ENCODE peak calls at places on chromosomes 5 and 9, in five cellular contexts. One of them, this sample, is unnamed.

GRCh38 chr9:133473743-133474142 is 5.2 kb downstream of the SLC2A6 start:
- DNase-seq in fibroblast of lung: no peak
- DNase-seq in neural progenitor cell: no peak
- DNase-seq in GM23248: no peak
- DNase-seq in mammary epithelial cell: no peak
- DNase-seq in this sample: no peak

GRCh38 chr5:76030343-76030742 is 52.8 kb upstream of the SV2C start:
- DNase-seq in GM23248: no peak
- DNase-seq in neural progenitor cell: no peak
- DNase-seq in mammary epithelial cell: no peak
- DNase-seq in fibroblast of lung: no peak
- DNase-seq in this sample: no peak

GRCh38 chr9:129612815-129613519 is 7.9 kb downstream of the C9orf50 start:
- DNase-seq in mammary epithelial cell: no peak
- DNase-seq in GM23248: no peak
- DNase-seq in fibroblast of lung: no peak
- DNase-seq in neural progenitor cell: no peak
- DNase-seq in this sample: no peak

GRCh38 chr5:179906795-179907569 is 715 bp downstream of the TBC1D9B start:
- DNase-seq in GM23248: peak
- DNase-seq in fibroblast of lung: peak
- DNase-seq in neural progenitor cell: peak
- DNase-seq in mammary epithelial cell: peak
- DNase-seq in this sample: no peak

GRCh38 chr9:120405134-120405533 is 174.8 kb downstream of the CDK5RAP2 start:
- DNase-seq in GM23248: no peak
- DNase-seq in fibroblast of lung: no peak
- DNase-seq in neural progenitor cell: no peak
- DNase-seq in mammary epithelial cell: no peak
- DNase-seq in this sample: no peak

GRCh38 chr9:92607773-92608172 is 62.2 kb downstream of the IPPK start:
- DNase-seq in GM23248: peak
- DNase-seq in mammary epithelial cell: no peak
- DNase-seq in neural progenitor cell: no peak
- DNase-seq in fibroblast of lung: peak
- DNase-seq in this sample: peak

GRCh38 chr9:128505414-128505765 is 871 bp downstream of the GLE1 start:
- DNase-seq in mammary epithelial cell: no peak
- DNase-seq in GM23248: peak
- DNase-seq in fibroblast of lung: peak
- DNase-seq in neural progenitor cell: no peak
- DNase-seq in this sample: peak

GRCh38 chr5:140988036-140988997 is 22.0 kb downstream of the PCDHAC2 start:
- DNase-seq in fibroblast of lung: no peak
- DNase-seq in GM23248: no peak
- DNase-seq in mammary epithelial cell: no peak
- DNase-seq in neural progenitor cell: no peak
- DNase-seq in this sample: no peak

GRCh38 chr9:87656485-87656884 is 69.4 kb upstream of the CTSL start:
- DNase-seq in fibroblast of lung: peak
- DNase-seq in mammary epithelial cell: no peak
- DNase-seq in GM23248: no peak
- DNase-seq in neural progenitor cell: no peak
- DNase-seq in this sample: peak

GRCh38 chr9:15693701-15694100 is 140.9 kb downstream of the CCDC171 start:
- DNase-seq in fibroblast of lung: no peak
- DNase-seq in neural progenitor cell: no peak
- DNase-seq in GM23248: no peak
- DNase-seq in mammary epithelial cell: no peak
- DNase-seq in this sample: no peak

GRCh38 chr5:150329038-150329437 is 26.3 kb upstream of the ARSI start:
- DNase-seq in mammary epithelial cell: no peak
- DNase-seq in GM23248: no peak
- DNase-seq in neural progenitor cell: no peak
- DNase-seq in fibroblast of lung: no peak
- DNase-seq in this sample: no peak

GRCh38 chr5:143349127-143349526 is 54.4 kb downstream of the NR3C1 start:
- DNase-seq in fibroblast of lung: no peak
- DNase-seq in GM23248: peak
- DNase-seq in mammary epithelial cell: peak
- DNase-seq in neural progenitor cell: no peak
- DNase-seq in this sample: no peak

GRCh38 chr9:121725008-121725795 is 73.8 kb downstream of the DAB2IP start:
- DNase-seq in GM23248: peak
- DNase-seq in neural progenitor cell: no peak
- DNase-seq in mammary epithelial cell: peak
- DNase-seq in fibroblast of lung: peak
- DNase-seq in this sample: peak

GRCh38 chr5:128196791-128197190 is 113.2 kb downstream of the SLC12A2 start:
- DNase-seq in GM23248: no peak
- DNase-seq in fibroblast of lung: peak
- DNase-seq in mammary epithelial cell: no peak
- DNase-seq in neural progenitor cell: no peak
- DNase-seq in this sample: peak

GRCh38 chr9:124427281-124427680 is 12.0 kb upstream of the PSMB7 start:
- DNase-seq in fibroblast of lung: no peak
- DNase-seq in neural progenitor cell: no peak
- DNase-seq in mammary epithelial cell: no peak
- DNase-seq in GM23248: no peak
- DNase-seq in this sample: no peak

GRCh38 chr9:3385871-3386270 is 139.9 kb downstream of the RFX3 start:
- DNase-seq in mammary epithelial cell: no peak
- DNase-seq in fibroblast of lung: no peak
- DNase-seq in GM23248: no peak
- DNase-seq in neural progenitor cell: no peak
- DNase-seq in this sample: no peak

GRCh38 chr9:124855944-124856773 is 2.9 kb downstream of the WDR38 start:
- DNase-seq in GM23248: peak
- DNase-seq in mammary epithelial cell: peak
- DNase-seq in neural progenitor cell: peak
- DNase-seq in fibroblast of lung: no peak
- DNase-seq in this sample: no peak

GRCh38 chr5:19240150-19240549 is 747.9 kb downstream of the CDH18 start:
- DNase-seq in mammary epithelial cell: peak
- DNase-seq in neural progenitor cell: no peak
- DNase-seq in fibroblast of lung: peak
- DNase-seq in GM23248: peak
- DNase-seq in this sample: peak

GRCh38 chr5:31993182-31993961 is 180.7 kb downstream of the GOLPH3 start:
- DNase-seq in mammary epithelial cell: peak
- DNase-seq in neural progenitor cell: no peak
- DNase-seq in GM23248: peak
- DNase-seq in fibroblast of lung: peak
- DNase-seq in this sample: peak

GRCh38 chr9:92164490-92164889 is 49.3 kb upstream of the SPTLC1 start:
- DNase-seq in GM23248: no peak
- DNase-seq in neural progenitor cell: no peak
- DNase-seq in mammary epithelial cell: no peak
- DNase-seq in fibroblast of lung: no peak
- DNase-seq in this sample: no peak

GRCh38 chr5:15948225-15948624 is 231.4 kb downstream of the MARCHF11 start:
- DNase-seq in neural progenitor cell: no peak
- DNase-seq in fibroblast of lung: peak
- DNase-seq in GM23248: peak
- DNase-seq in mammary epithelial cell: no peak
- DNase-seq in this sample: no peak

GRCh38 chr5:132865668-132866341 is 464 bp downstream of the GDF9 start:
- DNase-seq in GM23248: no peak
- DNase-seq in neural progenitor cell: no peak
- DNase-seq in fibroblast of lung: no peak
- DNase-seq in mammary epithelial cell: no peak
- DNase-seq in this sample: no peak

GRCh38 chr9:119050281-119050680 is 319.0 kb downstream of the BRINP1 start:
- DNase-seq in fibroblast of lung: no peak
- DNase-seq in mammary epithelial cell: peak
- DNase-seq in neural progenitor cell: no peak
- DNase-seq in GM23248: peak
- DNase-seq in this sample: peak

GRCh38 chr9:120625222-120625621 is 45.3 kb upstream of the CDK5RAP2 start:
- DNase-seq in mammary epithelial cell: no peak
- DNase-seq in fibroblast of lung: peak
- DNase-seq in GM23248: peak
- DNase-seq in neural progenitor cell: no peak
- DNase-seq in this sample: peak

GRCh38 chr5:79809743-79810142 is 120.1 kb downstream of the CMYA5 start:
- DNase-seq in neural progenitor cell: no peak
- DNase-seq in mammary epithelial cell: no peak
- DNase-seq in GM23248: peak
- DNase-seq in fibroblast of lung: no peak
- DNase-seq in this sample: no peak

GRCh38 chr5:139806726-139807646 is 11.4 kb downstream of the PSD2 start:
- DNase-seq in neural progenitor cell: no peak
- DNase-seq in mammary epithelial cell: no peak
- DNase-seq in GM23248: no peak
- DNase-seq in fibroblast of lung: no peak
- DNase-seq in this sample: no peak

GRCh38 chr5:174608631-174609097 is 115.7 kb upstream of the MSX2 start:
- DNase-seq in neural progenitor cell: peak
- DNase-seq in GM23248: no peak
- DNase-seq in mammary epithelial cell: no peak
- DNase-seq in fibroblast of lung: no peak
- DNase-seq in this sample: peak
- H2AFZ ChIP-seq in neural progenitor cell: peak
- H2AFZ ChIP-seq in GM23248: no peak
- H2AFZ ChIP-seq in mammary epithelial cell: peak
- H2AFZ ChIP-seq in fibroblast of lung: no peak
- H2AFZ ChIP-seq in this sample: peak

DNA sequence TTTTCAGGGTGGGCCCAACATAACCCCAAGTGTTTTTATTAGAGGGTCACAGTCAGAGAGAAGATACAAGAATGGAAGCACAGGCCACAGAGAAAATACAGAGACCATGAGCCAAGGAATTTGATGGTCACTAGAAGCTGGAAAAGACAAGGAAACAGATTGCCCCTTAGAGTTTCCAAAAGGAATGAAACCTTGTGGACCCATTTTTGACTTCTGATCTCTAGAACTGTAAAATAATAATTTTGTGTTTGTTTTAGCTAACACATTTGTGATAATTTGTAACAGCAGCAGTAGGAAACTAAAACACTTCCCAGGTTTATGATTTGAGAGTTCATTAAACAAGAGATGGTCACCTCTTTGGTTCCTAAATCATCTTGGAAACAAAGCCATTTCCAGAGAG is 21.8 kb downstream of the CDKN2A start:
- DNase-seq in fibroblast of lung: no peak
- DNase-seq in GM23248: no peak
- DNase-seq in mammary epithelial cell: no peak
- DNase-seq in neural progenitor cell: no peak
- DNase-seq in this sample: no peak
- TF ChIP-seq EZH2 in fibroblast of lung: no peak
- TF ChIP-seq EZH2 in GM23248: no peak
- TF ChIP-seq EZH2 in mammary epithelial cell: no peak
- TF ChIP-seq EZH2 in neural progenitor cell: no peak
- TF ChIP-seq EZH2 in this sample: no peak

GRCh38 chr9:98009926-98010325 is 26.8 kb downstream of the ANP32B start:
- DNase-seq in neural progenitor cell: no peak
- DNase-seq in fibroblast of lung: peak
- DNase-seq in mammary epithelial cell: no peak
- DNase-seq in GM23248: no peak
- DNase-seq in this sample: peak

GRCh38 chr9:98010450-98010849 is 27.3 kb downstream of the ANP32B start:
- DNase-seq in fibroblast of lung: peak
- DNase-seq in GM23248: peak
- DNase-seq in mammary epithelial cell: peak
- DNase-seq in neural progenitor cell: peak
- DNase-seq in this sample: peak

GRCh38 chr9:98009437-98009836 is 26.3 kb downstream of the ANP32B start:
- DNase-seq in mammary epithelial cell: no peak
- DNase-seq in GM23248: no peak
- DNase-seq in neural progenitor cell: no peak
- DNase-seq in fibroblast of lung: no peak
- DNase-seq in this sample: no peak

GRCh38 chr9:98008764-98009163 is 25.6 kb downstream of the ANP32B start:
- DNase-seq in fibroblast of lung: no peak
- DNase-seq in GM23248: no peak
- DNase-seq in mammary epithelial cell: peak
- DNase-seq in neural progenitor cell: no peak
- DNase-seq in this sample: no peak

DNA sequence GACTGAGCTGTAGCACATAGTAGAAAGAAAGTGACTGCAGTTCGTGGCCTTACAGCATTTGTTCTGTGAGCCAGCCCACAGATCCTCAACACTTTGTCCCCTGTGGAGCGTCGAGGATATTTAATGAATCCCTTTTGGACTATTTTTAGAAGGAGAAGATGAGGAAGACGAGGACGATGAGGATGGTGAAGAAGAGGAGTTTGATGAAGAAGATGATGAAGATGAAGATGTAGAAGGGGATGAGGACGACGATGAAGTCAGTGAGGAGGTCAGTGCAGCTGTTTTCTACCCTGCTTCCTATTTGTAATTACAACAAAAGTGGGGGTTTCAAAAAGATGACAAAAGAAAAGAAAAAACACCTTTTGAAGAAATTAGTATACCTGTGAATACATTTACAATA is 28.0 kb downstream of the ANP32B start:
- DNase-seq in fibroblast of lung: no peak
- DNase-seq in mammary epithelial cell: no peak
- DNase-seq in GM23248: no peak
- DNase-seq in neural progenitor cell: no peak
- DNase-seq in this sample: no peak
- H2AFZ ChIP-seq in fibroblast of lung: no peak
- H2AFZ ChIP-seq in mammary epithelial cell: no peak
- H2AFZ ChIP-seq in GM23248: no peak
- H2AFZ ChIP-seq in neural progenitor cell: no peak
- H2AFZ ChIP-seq in this sample: no peak

GRCh38 chr5:175894805-175895204 is 23.4 kb downstream of the CPLX2 start:
- DNase-seq in GM23248: no peak
- DNase-seq in mammary epithelial cell: no peak
- DNase-seq in neural progenitor cell: no peak
- DNase-seq in fibroblast of lung: no peak
- DNase-seq in this sample: no peak
- TF ChIP-seq EZH2 in GM23248: no peak
- TF ChIP-seq EZH2 in mammary epithelial cell: no peak
- TF ChIP-seq EZH2 in neural progenitor cell: no peak
- TF ChIP-seq EZH2 in fibroblast of lung: no peak
- TF ChIP-seq EZH2 in this sample: no peak

GRCh38 chr5:81788271-81788670 is 37.4 kb upstream of the SSBP2 start:
- DNase-seq in mammary epithelial cell: no peak
- DNase-seq in GM23248: no peak
- DNase-seq in neural progenitor cell: no peak
- DNase-seq in fibroblast of lung: no peak
- DNase-seq in this sample: no peak
- H2AFZ ChIP-seq in mammary epithelial cell: peak
- H2AFZ ChIP-seq in GM23248: peak
- H2AFZ ChIP-seq in neural progenitor cell: peak
- H2AFZ ChIP-seq in fibroblast of lung: peak
- H2AFZ ChIP-seq in this sample: peak